ENCODE peak calls at places on chromosomes 11 and 22, in ten cellular contexts. V is NCI-H2081; G is iris pigment epithelial cell; F is substantia nigra; A is pulmonary artery endothelial cell; B is EH; O is activated gamma-delta T cell treated with anti-CD3 and anti-CD28 coated beads, Interleukin-2, amount 50 U/mL, for 16 hours; P is ecto neural progenitor cell; C is iPS DF 19.7; L is left colon. J is an unnamed sample.

GRCh38 chr11:12853325-12853651 is 155.8 kb upstream of the RASSF10 start:
- DNase-seq in O (no peak), P (no peak), A (no peak), L (no peak), V (no peak), G (no peak), C (no peak), F (no peak), B (no peak), J (no peak)

GRCh38 chr11:116641561-116642045 is 131.2 kb downstream of the BUD13 start:
- DNase-seq in A (no peak), B (peak; percentile 20), G (peak; percentile 7), L (no peak), P (peak; percentile 74), F (peak; percentile 6), C (no peak), O (no peak), V (peak; percentile 82), J (peak; percentile 9)

GRCh38 chr11:117907276-117908110 is 21.7 kb downstream of the TMPRSS13 start:
- DNase-seq in C (peak; percentile 68), G (peak; percentile 94), A (peak; percentile 69), L (peak; percentile 91), P (peak; percentile 88), B (peak; percentile 89), O (peak; percentile 36), F (peak; percentile 75), V (peak; percentile 95), J (peak; percentile 82)

GRCh38 chr11:37450613-37451012 is 852.6 kb upstream of the RAG2 start:
- DNase-seq in G (peak; percentile 5), A (no peak), P (no peak), F (no peak), B (no peak), C (no peak), O (no peak), V (no peak), L (no peak), J (no peak)

GRCh38 chr11:65213322-65214211 is 31.8 kb downstream of the CAPN1 start:
- DNase-seq in P (no peak), C (peak; percentile 93), G (peak; percentile 15), A (no peak), F (no peak), V (no peak), L (peak; percentile 24), B (peak; percentile 15), O (no peak), J (no peak)

GRCh38 chr11:121119444-121119843 is 18.4 kb downstream of the TECTA start:
- DNase-seq in G (peak; percentile 5), L (no peak), C (no peak), O (no peak), A (no peak), V (no peak), B (no peak), F (no peak), P (no peak), J (no peak)

GRCh38 chr11:77124041-77124440 is 4.0 kb upstream of the MYO7A start:
- DNase-seq in P (no peak), A (no peak), G (no peak), F (no peak), O (no peak), B (no peak), V (no peak), C (no peak), L (no peak), J (no peak)

GRCh38 chr11:117972044-117972443 is 14.2 kb upstream of the IL10RA start:
- DNase-seq in C (no peak), V (no peak), B (no peak), O (no peak), G (no peak), P (no peak), F (no peak), L (no peak), A (no peak), J (no peak)

GRCh38 chr11:118886681-118887111 is 3.0 kb downstream of the CXCR5 start:
- DNase-seq in A (no peak), O (no peak), B (no peak), P (no peak), V (no peak), F (no peak), L (no peak), G (no peak), C (no peak), J (no peak)

GRCh38 chr11:78666675-78667129 is 92.0 kb upstream of the NARS2 start:
- DNase-seq in A (no peak), C (no peak), O (no peak), B (peak; percentile 83), F (no peak), V (no peak), P (no peak), G (peak; percentile 17), L (no peak), J (no peak)

GRCh38 chr11:67073908-67074307 is 17.3 kb downstream of the RHOD start:
- DNase-seq in F (no peak), C (no peak), P (no peak), O (no peak), L (no peak), V (no peak), B (no peak), A (no peak), G (no peak), J (no peak)

GRCh38 chr11:117465236-117465997 is 137.8 kb downstream of the CEP164 start:
- DNase-seq in C (no peak), O (no peak), L (no peak), F (no peak), V (no peak), P (no peak), G (no peak), A (no peak), B (no peak), J (no peak)

GRCh38 chr11:131759140-131759539 is 388.7 kb downstream of the NTM start:
- DNase-seq in G (peak; percentile 36), P (no peak), F (no peak), A (no peak), L (no peak), O (no peak), C (no peak), V (no peak), B (no peak), J (no peak)

GRCh38 chr22:46076651-46077339 is 73.5 kb upstream of the PPARA start:
- DNase-seq in O (no peak), A (no peak), L (peak; percentile 38), F (no peak), V (no peak), C (no peak), P (no peak), B (peak; percentile 91), G (peak; percentile 59), J (peak; percentile 55)

GRCh38 chr22:19811211-19811621 is 43.5 kb downstream of the GNB1L start:
- DNase-seq in F (no peak), O (no peak), P (no peak), A (no peak), L (no peak), B (no peak), V (no peak), C (no peak), G (no peak), J (no peak)

GRCh38 chr22:28438183-28438778 is 241.4 kb downstream of the TTC28 start:
- DNase-seq in C (no peak), P (no peak), O (no peak), L (no peak), G (no peak), B (no peak), V (no peak), A (no peak), F (no peak), J (no peak)

GRCh38 chr11:122882809-122883681 is 486 bp downstream of the JHY start:
- DNase-seq in G (peak; percentile 83), C (no peak), L (peak; percentile 52), P (peak; percentile 74), F (peak; percentile 25), O (peak; percentile 18), V (peak; percentile 66), B (peak; percentile 88), A (no peak), J (peak; percentile 64)

GRCh38 chr11:20156280-20156875 is 3.9 kb downstream of the DBX1 start:
- DNase-seq in B (no peak), O (peak; percentile 9), V (no peak), G (no peak), C (no peak), A (no peak), L (no peak), F (no peak), P (peak; percentile 76), J (no peak)

GRCh38 chr11:97937501-97937900 is 1083.2 kb upstream of the CNTN5 start:
- DNase-seq in B (peak; percentile 71), P (no peak), O (no peak), A (no peak), L (no peak), F (no peak), V (no peak), C (no peak), G (peak; percentile 27), J (no peak)

GRCh38 chr11:289706-290620 is 1.0 kb downstream of the PGGHG start:
- DNase-seq in O (no peak), L (peak; percentile 28), B (no peak), A (no peak), G (no peak), V (no peak), P (no peak), C (no peak), F (no peak), J (peak; percentile 14)

GRCh38 chr11:110362916-110363574 is 66.6 kb upstream of the RDX start:
- DNase-seq in C (no peak), G (no peak), P (peak; percentile 68), A (peak; percentile 87), O (no peak), V (peak; percentile 71), F (no peak), B (peak; percentile 16), L (no peak), J (peak; percentile 20)

GRCh38 chr11:88039512-88040496 is 135.4 kb downstream of the RAB38 start:
- DNase-seq in F (no peak), L (no peak), P (no peak), C (no peak), A (no peak), B (no peak), O (no peak), G (no peak), V (no peak), J (no peak)

GRCh38 chr11:97908354-97908753 is 1112.4 kb upstream of the CNTN5 start:
- DNase-seq in B (no peak), C (no peak), L (no peak), A (no peak), V (no peak), F (no peak), P (no peak), G (no peak), O (no peak), J (no peak)

GRCh38 chr11:113540416-113541330 is 65.5 kb upstream of the DRD2 start:
- DNase-seq in P (peak; percentile 45), A (no peak), O (no peak), C (peak; percentile 60), G (no peak), L (no peak), F (no peak), V (no peak), B (no peak), J (no peak)

GRCh38 chr11:63592975-63593395 is 21.2 kb downstream of the PLAAT3 start:
- DNase-seq in A (no peak), V (no peak), F (peak; percentile 34), B (peak; percentile 54), O (no peak), L (no peak), P (no peak), C (no peak), G (no peak), J (no peak)

GRCh38 chr11:726278-726915 is 20.4 kb downstream of the EPS8L2 start:
- DNase-seq in A (no peak), B (peak; percentile 27), P (no peak), F (no peak), C (no peak), V (peak; percentile 70), G (peak; percentile 39), L (peak; percentile 76), O (peak; percentile 39), J (no peak)

GRCh38 chr22:20531404-20532181 is 24.2 kb downstream of the MED15 start:
- DNase-seq in G (peak; percentile 91), C (no peak), L (peak; percentile 78), F (peak; percentile 65), O (no peak), A (no peak), V (no peak), B (peak; percentile 97), P (peak; percentile 55), J (peak; percentile 52)